ENCODE peak calls at places on chromosomes 6 and 20, in four cellular contexts. W is stimulated activated CD4-positive, alpha-beta T cell treated with anti-CD3 and anti-CD28 coated beads, TNF-alpha, amount 100 ng/mL, for 1 hour; F is mesothelial cell of epicardium; A is left colon. K is an unnamed sample.

GRCh38 chr6:75940558-75940957 is 131.9 kb downstream of the IMPG1 start:
- DNase-seq in W (no peak), F (no peak), A (no peak), K (no peak)

GRCh38 chr6:7431594-7432390 is 42.2 kb downstream of the RIOK1 start:
- DNase-seq in W (no peak), F (no peak), A (no peak), K (no peak)

GRCh38 chr6:22466665-22467064 is 102.7 kb upstream of the HDGFL1 start:
- DNase-seq in W (no peak), F (no peak), A (no peak), K (no peak)

GRCh38 chr6:23559587-23560343 is 566.2 kb upstream of the NRSN1 start:
- DNase-seq in W (no peak), F (no peak), A (peak), K (peak)

GRCh38 chr20:35327074-35327976 is 35.1 kb upstream of the FAM83C start:
- DNase-seq in W (no peak), F (no peak), A (peak), K (peak)

GRCh38 chr20:1324598-1325172 is 4.3 kb downstream of the SDCBP2 start:
- DNase-seq in W (no peak), F (no peak), A (no peak), K (no peak)

GRCh38 chr20:42901689-42902518 is 287.8 kb downstream of the PTPRT start:
- DNase-seq in W (no peak), F (no peak), A (no peak), K (no peak)

GRCh38 chr6:84568971-84569370 is 195.4 kb downstream of the TBX18 start:
- DNase-seq in W (no peak), F (no peak), A (no peak), K (no peak)

GRCh38 chr6:34839696-34840352 is 47.9 kb downstream of the BLTP3A start:
- DNase-seq in W (no peak), F (no peak), A (no peak), K (no peak)

GRCh38 chr20:46485431-46485830 is 27.9 kb downstream of the ZNF334 start:
- DNase-seq in W (no peak), F (no peak), A (no peak), K (no peak)

GRCh38 chr6:16200231-16200941 is 38.0 kb upstream of the GMPR start:
- DNase-seq in W (no peak), F (no peak), A (peak), K (peak)

GRCh38 chr20:53331151-53331973 is 262.3 kb downstream of the ZNF217 start:
- DNase-seq in W (no peak), F (no peak), A (no peak), K (no peak)

GRCh38 chr6:138680085-138680484 is 93.5 kb upstream of the CCDC28A start:
- DNase-seq in W (no peak), F (no peak), A (no peak), K (no peak)

GRCh38 chr20:24951536-24952047 is 2.5 kb downstream of the CST7 start:
- DNase-seq in W (no peak), F (no peak), A (no peak), K (no peak)

GRCh38 chr20:62580733-62581132 is 61.6 kb upstream of the SLCO4A1 start:
- DNase-seq in W (no peak), F (no peak), A (no peak), K (no peak)

GRCh38 chr6:73032586-73032985 is 192.7 kb downstream of the KHDC1L start:
- DNase-seq in W (no peak), F (no peak), A (no peak), K (no peak)

GRCh38 chr6:15876406-15876805 is 213.6 kb upstream of the DTNBP1 start:
- DNase-seq in W (no peak), F (no peak), A (no peak), K (no peak)

GRCh38 chr6:30875244-30876038 is 8.9 kb upstream of the DDR1 start:
- DNase-seq in W (no peak), F (no peak), A (no peak), K (no peak)

GRCh38 chr6:166655713-166656265 is 28.7 kb upstream of the RPS6KA2 start:
- DNase-seq in W (no peak), F (no peak), A (no peak), K (no peak)

GRCh38 chr6:3627501-3627900 is 124.0 kb downstream of the PXDC1 start:
- DNase-seq in W (no peak), F (peak), A (no peak), K (no peak)

GRCh38 chr6:31336872-31337496 is 20.0 kb downstream of the HLA-B start:
- DNase-seq in W (no peak), F (no peak), A (no peak), K (no peak)

GRCh38 chr20:46230811-46231282 is 77.5 kb downstream of the CDH22 start:
- DNase-seq in W (no peak), F (peak), A (peak), K (no peak)

GRCh38 chr6:139508023-139508422 is 133.6 kb upstream of the CITED2 start:
- DNase-seq in W (no peak), F (no peak), A (no peak), K (no peak)

GRCh38 chr20:62692176-62692575 is 16.5 kb upstream of the NTSR1 start:
- DNase-seq in W (no peak), F (no peak), A (no peak), K (no peak)

GRCh38 chr6:8446391-8446790 is 11.0 kb upstream of the SLC35B3 start:
- DNase-seq in W (no peak), F (no peak), A (no peak), K (no peak)

GRCh38 chr6:112936476-112936875 is 589.3 kb downstream of the RFPL4B start:
- DNase-seq in W (no peak), F (no peak), A (no peak), K (no peak)

GRCh38 chr6:10363911-10364310 is 51.0 kb downstream of the TFAP2A start:
- DNase-seq in W (no peak), F (no peak), A (no peak), K (no peak)

GRCh38 chr6:143279385-143279784 is 171.1 kb downstream of the ADAT2 start:
- DNase-seq in W (no peak), F (no peak), A (peak), K (peak)

K was measured in transverse colon.